ENCODE peak calls at places on chromosome 13, in nine cellular contexts. C is AG04450, I is GM06990, O is ovary, L is testis, V is cardiac muscle cell, G is tibial nerve, E is neural progenitor cell, Y is adrenal gland. M is an unnamed sample.

GRCh38 chr13:113975416-113975815 is 1.5 kb upstream of the C13orf46 start:
- DNase-seq in C (no peak), I (no peak), G (no peak), E (no peak), L (no peak), V (no peak), O (no peak), Y (no peak), M (no peak)

GRCh38 chr13:21458457-21458815 is 667 bp downstream of the ZDHHC20 start:
- DNase-seq in C (no peak), G (no peak), L (peak; percentile 67), V (peak; percentile 53), Y (peak; percentile 54), E (peak; percentile 62), O (peak; percentile 30), I (no peak), M (peak; percentile 23)

GRCh38 chr13:113511361-113511760 is 20.9 kb upstream of the DCUN1D2 start:
- DNase-seq in V (no peak), O (no peak), C (no peak), L (no peak), G (no peak), E (no peak), I (no peak), Y (no peak), M (no peak)

GRCh38 chr13:75870397-75870801 is 234.3 kb downstream of the LMO7 start:
- DNase-seq in Y (no peak), E (peak; percentile 37), I (no peak), C (no peak), G (no peak), L (no peak), V (peak; percentile 33), O (no peak), M (peak; percentile 17)

GRCh38 chr13:95641291-95641811 is 3.2 kb downstream of the DZIP1 start:
- DNase-seq in Y (no peak), L (peak; percentile 49), G (no peak), V (no peak), O (peak; percentile 18), I (no peak), C (no peak), E (peak; percentile 47), M (peak; percentile 19)

GRCh38 chr13:95921485-95921884 is 131.7 kb downstream of the UGGT2 start:
- DNase-seq in C (no peak), E (no peak), V (no peak), I (no peak), G (no peak), Y (no peak), L (no peak), O (no peak), M (no peak)

GRCh38 chr13:112587767-112588489 is at the start of gene TUBGCP3:
- DNase-seq in E (peak; percentile 89), I (peak; percentile 91), L (peak; percentile 86), C (peak; percentile 41), V (peak; percentile 90), Y (peak; percentile 87), G (peak; percentile 58), O (peak; percentile 83), M (peak; percentile 81)

GRCh38 chr13:21034602-21035190 is 26.7 kb downstream of the LATS2 start:
- DNase-seq in V (peak; percentile 23), O (no peak), Y (no peak), E (peak; percentile 35), I (no peak), G (no peak), C (no peak), L (no peak), M (no peak)

GRCh38 chr13:80655778-80656518 is 315.0 kb upstream of the SPRY2 start:
- DNase-seq in O (no peak), V (no peak), G (no peak), E (no peak), I (no peak), L (no peak), C (no peak), Y (no peak), M (no peak)

GRCh38 chr13:45768668-45769067 is 66.5 kb downstream of the CBY2 start:
- DNase-seq in C (no peak), G (no peak), E (no peak), O (no peak), V (no peak), L (no peak), Y (no peak), I (no peak), M (no peak)

GRCh38 chr13:60273971-60274370 is 110.2 kb upstream of the DIAPH3 start:
- DNase-seq in E (no peak), C (no peak), Y (no peak), O (no peak), L (no peak), I (no peak), V (no peak), G (no peak), M (no peak)

GRCh38 chr13:31943591-31943990 is 88.0 kb upstream of the FRY start:
- DNase-seq in Y (no peak), L (no peak), G (no peak), I (no peak), E (no peak), C (no peak), O (no peak), V (no peak), M (no peak)

GRCh38 chr13:64505511-64505910 is 2724.6 kb downstream of the PCDH9 start:
- DNase-seq in E (no peak), L (no peak), G (no peak), V (no peak), Y (no peak), C (peak; percentile 10), O (no peak), I (no peak), M (no peak)

GRCh38 chr13:98279473-98280175 is 102.6 kb upstream of the RNF113B start:
- DNase-seq in E (no peak), G (no peak), I (peak; percentile 18), V (no peak), L (no peak), O (no peak), C (no peak), Y (no peak), M (no peak)

GRCh38 chr13:47638627-47639026 is 362.4 kb downstream of the SUCLA2 start:
- DNase-seq in O (no peak), L (no peak), V (no peak), G (no peak), I (no peak), C (no peak), E (no peak), Y (no peak), M (no peak)

GRCh38 chr13:27131202-27131623 is 40.4 kb downstream of the USP12 start:
- DNase-seq in L (no peak), V (no peak), Y (no peak), I (peak; percentile 90), O (no peak), G (no peak), E (no peak), C (no peak), M (no peak)

GRCh38 chr13:111539252-111539651 is 218.8 kb downstream of the TEX29 start:
- DNase-seq in I (no peak), E (no peak), G (no peak), O (no peak), Y (no peak), V (no peak), L (no peak), C (no peak), M (no peak)

GRCh38 chr13:111541345-111541744 is 220.9 kb downstream of the TEX29 start:
- DNase-seq in L (no peak), V (no peak), G (no peak), O (no peak), E (no peak), I (no peak), Y (no peak), C (no peak), M (no peak)

GRCh38 chr13:111541752-111542529 is 221.5 kb downstream of the TEX29 start:
- DNase-seq in I (no peak), O (no peak), G (no peak), E (no peak), L (no peak), Y (no peak), C (no peak), V (no peak), M (no peak)

GRCh38 chr13:111539791-111540446 is 219.5 kb downstream of the TEX29 start:
- DNase-seq in E (no peak), G (no peak), Y (no peak), C (no peak), I (no peak), O (no peak), V (no peak), L (no peak), M (no peak)

GRCh38 chr13:111540486-111540885 is 220.0 kb downstream of the TEX29 start:
- DNase-seq in G (no peak), E (no peak), V (no peak), O (no peak), L (no peak), C (no peak), Y (no peak), I (no peak), M (no peak)
- H3K27me3 ChIP-seq in G (no peaks in the 10 kb centered on the region), E (peaks cover 35% of the 10 kb centered on the region), V (peaks cover 51% of the 10 kb centered on the region), O (no peaks in the 10 kb centered on the region), L (no peaks in the 10 kb centered on the region), C (no peaks in the 10 kb centered on the region), Y (peaks cover 16% of the 10 kb centered on the region), I (no peaks in the 10 kb centered on the region), M (no peaks in the 10 kb centered on the region)

DNA sequence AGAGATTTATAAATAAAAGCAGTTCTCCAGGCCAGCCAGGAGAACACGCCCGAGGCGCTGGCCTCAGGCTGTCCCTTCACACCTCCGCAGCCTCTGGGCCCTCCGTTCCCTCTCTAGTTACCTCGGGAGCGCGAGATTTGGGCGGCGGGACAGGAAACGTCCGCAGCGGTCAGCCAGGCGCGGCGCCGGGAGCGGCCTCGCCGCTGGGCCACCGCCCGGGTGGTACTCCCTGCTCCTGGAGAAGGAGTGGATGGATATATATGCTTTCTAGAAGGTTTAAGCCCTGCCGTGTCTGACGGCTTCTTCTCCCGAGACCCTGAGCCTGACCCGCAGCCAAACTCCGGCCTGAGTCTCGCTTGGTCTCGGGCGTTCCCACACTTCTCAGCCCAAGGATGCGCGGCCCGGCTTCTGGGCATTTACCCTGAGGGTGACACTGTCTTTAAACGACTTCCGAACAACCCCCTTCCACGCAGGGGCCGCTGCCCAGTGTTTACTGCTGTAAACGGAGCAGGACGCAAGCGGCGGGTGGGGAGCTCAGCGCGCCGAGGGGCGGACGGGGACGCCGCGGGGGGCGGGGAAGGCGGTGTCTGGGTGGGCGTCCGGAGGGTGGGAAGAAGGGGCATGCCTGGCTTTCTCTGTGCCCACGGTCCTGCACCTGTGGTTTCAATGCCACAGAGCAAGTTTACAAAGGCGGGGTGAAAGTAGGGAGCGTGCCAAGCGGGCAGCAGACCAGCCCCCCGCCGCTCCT is 2.0 kb upstream of the ZIC2 start:
- DNase-seq in Y (no peak), V (peak; percentile 50), G (no peak), L (no peak), I (no peak), E (peak; percentile 79), C (no peak), O (no peak), M (no peak)
- H3K27me3 ChIP-seq in Y (peaks cover 92% of the 10 kb centered on the region), V (peaks cover 97% of the 10 kb centered on the region), G (peaks cover 14% of the 10 kb centered on the region), L (no peaks in the 10 kb centered on the region), I (peaks cover 2% of the 10 kb centered on the region), E (peaks cover 43% of the 10 kb centered on the region), C (peaks cover 82% of the 10 kb centered on the region), O (peaks cover 3% of the 10 kb centered on the region), M (peaks cover 56% of the 10 kb centered on the region)

GRCh38 chr13:25939961-25940687 is 111.7 kb downstream of the SHISA2 start:
- DNase-seq in I (no peak), C (no peak), E (no peak), Y (no peak), V (no peak), G (no peak), O (no peak), L (no peak), M (no peak)
- H3K27me3 ChIP-seq in I (peaks cover 3% of the 10 kb centered on the region), C (no peaks in the 10 kb centered on the region), E (no peaks in the 10 kb centered on the region), Y (no peaks in the 10 kb centered on the region), V (no peaks in the 10 kb centered on the region), G (no peaks in the 10 kb centered on the region), O (no peaks in the 10 kb centered on the region), L (no peaks in the 10 kb centered on the region), M (no peaks in the 10 kb centered on the region)

GRCh38 chr13:26020536-26021290 is 31.1 kb downstream of the SHISA2 start:
- DNase-seq in Y (no peak), O (no peak), I (no peak), V (no peak), G (no peak), L (no peak), C (no peak), E (no peak), M (no peak)
- H3K27me3 ChIP-seq in Y (no peaks in the 10 kb centered on the region), O (no peaks in the 10 kb centered on the region), I (no peaks in the 10 kb centered on the region), V (no peaks in the 10 kb centered on the region), G (no peaks in the 10 kb centered on the region), L (no peaks in the 10 kb centered on the region), C (no peaks in the 10 kb centered on the region), E (no peaks in the 10 kb centered on the region), M (no peaks in the 10 kb centered on the region)